ENCODE peak calls at places on chromosome 19, in six cellular contexts. R is DND-41, S is keratinocyte, O is neuronal stem cell, Z is IMR-90, C is kidney. L is an unnamed sample.
A peak's percentile ranks its signal among the peaks of the same experiment; 100 is the strongest.

GRCh38 chr19:49528211-49528771 is 488 bp downstream of the RCN3 start:
- DNase-seq in R (no peak), S (no peak), O (no peak), Z (peak; percentile 30), C (peak; percentile 81), L (no peak)

GRCh38 chr19:8573316-8573715 is 3.9 kb downstream of the MYO1F start:
- DNase-seq in R (no peak), S (no peak), O (no peak), Z (no peak), C (no peak), L (no peak)

GRCh38 chr19:28862238-28862637 is 350.7 kb downstream of the UQCRFS1 start:
- DNase-seq in R (no peak), S (no peak), O (no peak), Z (no peak), C (no peak), L (no peak)

GRCh38 chr19:9149976-9150375 is 9.8 kb downstream of the ZNF317 start:
- DNase-seq in R (no peak), S (no peak), O (no peak), Z (no peak), C (no peak), L (peak; percentile 52)

GRCh38 chr19:54298357-54299125 is 14.4 kb downstream of the LILRA5 start:
- DNase-seq in R (no peak), S (no peak), O (no peak), Z (no peak), C (no peak), L (no peak)

GRCh38 chr19:41175825-41176734 is 16.9 kb upstream of the CYP2S1 start:
- DNase-seq in R (peak; percentile 57), S (no peak), O (no peak), Z (peak; percentile 76), C (peak; percentile 73), L (peak; percentile 71)

GRCh38 chr19:35266904-35267817 is 1.6 kb upstream of the USF2 start:
- DNase-seq in R (peak; percentile 59), S (no peak), O (no peak), Z (peak; percentile 10), C (peak; percentile 90), L (no peak)

GRCh38 chr19:48379058-48379457 is 12.3 kb downstream of the KDELR1 start:
- DNase-seq in R (no peak), S (no peak), O (no peak), Z (no peak), C (no peak), L (no peak)

GRCh38 chr19:46639356-46640061 is 3.5 kb upstream of the GNG8 start:
- DNase-seq in R (peak; percentile 30), S (no peak), O (no peak), Z (peak; percentile 58), C (peak; percentile 92), L (no peak)

GRCh38 chr19:47704024-47704423 is 9.2 kb upstream of the EHD2 start:
- DNase-seq in R (no peak), S (no peak), O (no peak), Z (peak; percentile 99), C (no peak), L (no peak)

GRCh38 chr19:56269348-56269747 is 3.2 kb upstream of the EDDM13 start:
- DNase-seq in R (no peak), S (no peak), O (no peak), Z (no peak), C (no peak), L (no peak)

GRCh38 chr19:46659151-46660007 is 1.6 kb downstream of the DACT3 start:
- DNase-seq in R (no peak), S (no peak), O (peak; percentile 61), Z (no peak), C (peak; percentile 85), L (no peak)

GRCh38 chr19:50365434-50366306 is at the start of gene NAPSA:
- DNase-seq in R (peak; percentile 30), S (no peak), O (no peak), Z (no peak), C (peak; percentile 65), L (no peak)

GRCh38 chr19:6807291-6807690 is 34.8 kb downstream of the VAV1 start:
- DNase-seq in R (no peak), S (no peak), O (no peak), Z (no peak), C (no peak), L (no peak)

GRCh38 chr19:8663920-8664670 is 33.7 kb downstream of the NFILZ start:
- DNase-seq in R (peak; percentile 94), S (no peak), O (no peak), Z (no peak), C (no peak), L (no peak)

GRCh38 chr19:8259922-8260247 is 48.3 kb downstream of the CD320 start:
- DNase-seq in R (no peak), S (no peak), O (no peak), Z (no peak), C (peak; percentile 32), L (no peak)

GRCh38 chr19:55340144-55340783 is 588 bp downstream of the KMT5C start:
- DNase-seq in R (no peak), S (no peak), O (no peak), Z (no peak), C (peak; percentile 82), L (no peak)

GRCh38 chr19:28009696-28010095 is 1203.3 kb downstream of the UQCRFS1 start:
- DNase-seq in R (no peak), S (no peak), O (no peak), Z (no peak), C (no peak), L (no peak)

GRCh38 chr19:35673121-35673804 is 6.9 kb downstream of the UPK1A start:
- DNase-seq in R (no peak), S (peak; percentile 42), O (no peak), Z (peak; percentile 62), C (no peak), L (peak; percentile 84)

GRCh38 chr19:9936151-9937000 is at the start of gene OLFM2:
- DNase-seq in R (no peak), S (no peak), O (peak; percentile 63), Z (no peak), C (peak; percentile 75), L (no peak)

GRCh38 chr19:6239401-6239844 is 40.4 kb downstream of the MLLT1 start:
- DNase-seq in R (no peak), S (peak; percentile 91), O (no peak), Z (peak; percentile 16), C (no peak), L (peak; percentile 68)

GRCh38 chr19:54418030-54418929 is 3.0 kb downstream of the TTYH1 start:
- DNase-seq in R (no peak), S (no peak), O (no peak), Z (peak; percentile 19), C (peak; percentile 56), L (no peak)

DNA sequence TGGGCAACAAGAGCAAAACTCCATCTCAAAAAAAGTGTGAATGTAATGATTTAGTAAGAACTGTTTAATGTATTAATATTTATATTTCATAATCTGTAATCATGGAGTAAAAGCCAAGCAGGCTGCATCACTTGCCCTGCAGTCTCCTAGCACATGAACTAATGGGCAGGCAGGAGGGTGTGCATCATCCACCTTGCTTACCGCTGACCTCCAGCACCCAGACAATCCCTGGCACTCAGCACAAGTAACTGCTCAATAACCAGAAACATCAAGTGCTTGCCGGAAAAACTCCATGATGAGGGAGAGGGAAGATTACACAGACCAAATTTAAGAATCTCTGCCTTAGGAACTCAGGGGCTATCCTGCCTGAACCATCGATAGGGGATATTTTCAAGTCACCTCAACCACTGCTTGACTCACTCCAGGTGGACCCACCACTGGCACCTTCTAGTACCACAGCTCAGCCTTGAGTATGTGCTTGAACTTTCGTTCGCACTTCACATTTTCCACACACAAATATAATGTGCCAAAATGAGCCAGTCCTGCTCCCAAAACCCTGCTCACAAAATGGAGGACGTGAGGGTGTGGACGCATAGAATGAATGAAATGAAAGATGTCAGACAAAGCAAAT is 18.6 kb downstream of the BRD4 start:
- DNase-seq in R (no peak), S (no peak), O (no peak), Z (no peak), C (no peak), L (no peak)
- H3K4me1 ChIP-seq in R (peaks cover 3% of the 10 kb centered on the region), S (peaks cover 35% of the 10 kb centered on the region), O (peaks cover 15% of the 10 kb centered on the region), Z (peaks cover 32% of the 10 kb centered on the region), C (peaks cover 48% of the 10 kb centered on the region), L (peaks cover 25% of the 10 kb centered on the region)

GRCh38 chr19:3025516-3025890 is 3.6 kb downstream of the TLE2 start:
- DNase-seq in R (no peak), S (no peak), O (no peak), Z (no peak), C (no peak), L (no peak)
- H3K9ac ChIP-seq in R (no peak overlapping the region), S (no peak overlapping the region), O (no peak overlapping the region), Z (no peak overlapping the region), C (no peak overlapping the region), L (no peak overlapping the region)

GRCh38 chr19:51654783-51655182 is 8.2 kb upstream of the SIGLEC14 start:
- DNase-seq in R (no peak), S (no peak), O (no peak), Z (no peak), C (no peak), L (no peak)

GRCh38 chr19:51653162-51653561 is 6.5 kb upstream of the SIGLEC14 start:
- DNase-seq in R (no peak), S (no peak), O (no peak), Z (no peak), C (no peak), L (no peak)

GRCh38 chr19:51651216-51651846 is 4.7 kb upstream of the SIGLEC14 start:
- DNase-seq in R (no peak), S (no peak), O (no peak), Z (no peak), C (no peak), L (no peak)

GRCh38 chr19:51647318-51647717 is 693 bp upstream of the SIGLEC14 start:
- DNase-seq in R (no peak), S (no peak), O (no peak), Z (no peak), C (no peak), L (no peak)

DNA sequence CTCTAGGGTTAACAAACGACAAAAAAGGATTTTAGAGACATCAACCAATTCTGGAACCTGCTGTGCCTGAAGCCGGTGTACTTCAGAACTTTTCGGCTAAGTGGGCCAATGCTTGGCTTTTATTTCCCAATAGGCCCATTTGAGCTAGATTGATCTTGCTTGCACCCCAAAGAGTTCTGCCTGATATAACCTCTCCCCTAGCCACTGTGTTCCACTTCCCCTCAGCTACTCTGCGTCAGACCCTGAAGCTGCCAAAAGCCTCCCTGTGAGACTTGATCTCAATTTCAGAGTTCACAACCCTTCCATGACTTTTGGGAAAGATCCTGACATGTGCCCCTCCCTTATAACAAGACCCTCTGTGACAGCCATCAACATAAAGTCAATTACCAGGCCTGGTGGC is 5.6 kb upstream of the SIGLEC14 start:
- DNase-seq in R (no peak), S (no peak), O (no peak), Z (no peak), C (no peak), L (no peak)
- H3K27ac ChIP-seq in R (no peak overlapping the region), S (no peak overlapping the region), O (no peak overlapping the region), Z (no peak overlapping the region), C (no peak overlapping the region), L (no peak overlapping the region)

GRCh38 chr19:4030981-4031380 is 23.4 kb downstream of the PIAS4 start:
- DNase-seq in R (no peak), S (no peak), O (no peak), Z (no peak), C (no peak), L (no peak)

GRCh38 chr19:4031420-4031819 is 23.9 kb downstream of the PIAS4 start:
- DNase-seq in R (no peak), S (no peak), O (no peak), Z (no peak), C (no peak), L (no peak)

GRCh38 chr19:4032436-4032835 is 24.9 kb downstream of the PIAS4 start:
- DNase-seq in R (no peak), S (no peak), O (no peak), Z (no peak), C (no peak), L (no peak)

GRCh38 chr19:4029247-4029614 is 21.7 kb downstream of the PIAS4 start:
- DNase-seq in R (no peak), S (no peak), O (no peak), Z (no peak), C (no peak), L (no peak)

GRCh38 chr19:4030552-4030951 is 23.0 kb downstream of the PIAS4 start:
- DNase-seq in R (no peak), S (no peak), O (no peak), Z (no peak), C (no peak), L (no peak)
- H3K4me1 ChIP-seq in R (no peaks in the 10 kb centered on the region), S (no peaks in the 10 kb centered on the region), O (no peaks in the 10 kb centered on the region), Z (no peaks in the 10 kb centered on the region), C (no peaks in the 10 kb centered on the region), L (no peaks in the 10 kb centered on the region)